ENCODE peak calls at places on chromosomes 3 and 15, in five cellular contexts. B is Karpas-422, R is NT2/D1, S is PC-9, L is iPS DF 6.9. F is an unnamed sample.

GRCh38 chr3:14175383-14176037 is 2.9 kb downstream of the XPC start:
- DNase-seq in R (no peak), L (no peak), B (peak; percentile 71), S (no peak), F (no peak)

GRCh38 chr3:28104896-28105554 is 136.4 kb upstream of the CMC1 start:
- DNase-seq in S (no peak), B (no peak), R (no peak), L (no peak), F (no peak)

GRCh38 chr15:58247803-58248503 is 109.8 kb downstream of the AQP9 start:
- DNase-seq in B (no peak), R (no peak), S (no peak), L (no peak), F (no peak)

GRCh38 chr15:45199136-45199810 is 11.5 kb upstream of the SHF start:
- DNase-seq in R (no peak), L (no peak), S (peak; percentile 19), B (peak; percentile 80), F (no peak)

GRCh38 chr3:47860206-47860605 is 57.3 kb downstream of the DHX30 start:
- DNase-seq in R (no peak), S (no peak), B (no peak), L (no peak), F (no peak)

GRCh38 chr3:15804553-15805095 is 6.8 kb upstream of the ANKRD28 start:
- DNase-seq in L (no peak), R (no peak), S (no peak), B (no peak), F (no peak)

GRCh38 chr3:54356299-54357037 is 234.1 kb downstream of the CACNA2D3 start:
- DNase-seq in R (no peak), L (no peak), B (no peak), S (no peak), F (no peak)

GRCh38 chr15:74843891-74844299 is 939 bp upstream of the ULK3 start:
- DNase-seq in S (no peak), B (no peak), R (no peak), L (no peak), F (no peak)

GRCh38 chr15:31214864-31215489 is 111.7 kb upstream of the KLF13 start:
- DNase-seq in B (peak; percentile 53), R (no peak), S (no peak), L (no peak), F (no peak)

GRCh38 chr15:43256341-43256740 is 10.4 kb downstream of the TGM5 start:
- DNase-seq in B (no peak), S (no peak), L (no peak), R (no peak), F (no peak)

GRCh38 chr3:151394611-151395010 is 10.1 kb upstream of the P2RY12 start:
- DNase-seq in L (no peak), S (no peak), R (no peak), B (no peak), F (no peak)

GRCh38 chr3:81214626-81215025 is 546.8 kb downstream of the GBE1 start:
- DNase-seq in B (no peak), L (no peak), S (no peak), R (no peak), F (no peak)

GRCh38 chr3:74537164-74537563 is 77.3 kb downstream of the CNTN3 start:
- DNase-seq in L (no peak), B (no peak), R (no peak), S (no peak), F (no peak)

GRCh38 chr15:78671626-78672211 is 30.7 kb upstream of the CHRNB4 start:
- DNase-seq in S (no peak), R (peak; percentile 78), L (peak; percentile 39), B (no peak), F (no peak)

GRCh38 chr3:129727707-129728106 is 121.2 kb upstream of the PLXND1 start:
- DNase-seq in R (no peak), S (no peak), B (no peak), L (no peak), F (no peak)

GRCh38 chr3:157079677-157080369 is 80.1 kb downstream of the CCNL1 start:
- DNase-seq in B (no peak), L (no peak), S (no peak), R (no peak), F (no peak)

GRCh38 chr3:43951813-43952212 is 261.1 kb downstream of the ABHD5 start:
- DNase-seq in B (no peak), L (no peak), R (no peak), S (no peak), F (no peak)

GRCh38 chr3:197847866-197848401 is 56.9 kb downstream of the LRCH3 start:
- DNase-seq in B (no peak), R (no peak), S (no peak), L (no peak), F (no peak)

GRCh38 chr15:99442268-99442897 is 123.4 kb upstream of the MEF2A start:
- DNase-seq in B (no peak), S (peak; percentile 80), L (no peak), R (no peak), F (peak; percentile 35)

GRCh38 chr3:100402150-100402706 is 889 bp downstream of the LNP1 start:
- DNase-seq in B (peak; percentile 81), L (no peak), S (no peak), R (no peak), F (no peak)

GRCh38 chr3:141405581-141405980 is 37.3 kb downstream of the ZBTB38 start:
- DNase-seq in L (no peak), B (no peak), S (no peak), R (no peak), F (no peak)

GRCh38 chr15:25171856-25172687 is 217.3 kb downstream of the SNRPN start:
- DNase-seq in R (no peak), S (no peak), B (no peak), L (no peak), F (no peak)

GRCh38 chr15:78263351-78263781 is 996 bp upstream of the DNAJA4 start:
- DNase-seq in S (no peak), L (no peak), B (no peak), R (no peak), F (no peak)

GRCh38 chr15:70526221-70526973 is 237.0 kb downstream of the UACA start:
- DNase-seq in S (peak; percentile 60), B (peak; percentile 80), L (no peak), R (no peak), F (peak; percentile 45)

GRCh38 chr3:130656627-130657026 is 90.0 kb downstream of the PIK3R4 start:
- DNase-seq in B (no peak), L (no peak), S (no peak), R (no peak), F (no peak)

GRCh38 chr3:61030469-61031035 is 220.7 kb downstream of the FHIT start:
- DNase-seq in B (no peak), R (no peak), S (no peak), L (no peak), F (peak; percentile 40)

GRCh38 chr3:159669024-159669476 is 319.6 kb upstream of the IL12A start:
- DNase-seq in B (no peak), R (no peak), S (no peak), L (no peak), F (no peak)

GRCh38 chr3:126197854-126198584 is 17.6 kb upstream of the ALDH1L1 start:
- DNase-seq in L (peak; percentile 37), B (peak; percentile 86), R (peak; percentile 80), S (peak; percentile 90), F (peak; percentile 67)

GRCh38 chr15:73331991-73332925 is 36.5 kb downstream of the HCN4 start:
- DNase-seq in B (no peak), L (no peak), S (no peak), R (no peak), F (no peak)

DNA sequence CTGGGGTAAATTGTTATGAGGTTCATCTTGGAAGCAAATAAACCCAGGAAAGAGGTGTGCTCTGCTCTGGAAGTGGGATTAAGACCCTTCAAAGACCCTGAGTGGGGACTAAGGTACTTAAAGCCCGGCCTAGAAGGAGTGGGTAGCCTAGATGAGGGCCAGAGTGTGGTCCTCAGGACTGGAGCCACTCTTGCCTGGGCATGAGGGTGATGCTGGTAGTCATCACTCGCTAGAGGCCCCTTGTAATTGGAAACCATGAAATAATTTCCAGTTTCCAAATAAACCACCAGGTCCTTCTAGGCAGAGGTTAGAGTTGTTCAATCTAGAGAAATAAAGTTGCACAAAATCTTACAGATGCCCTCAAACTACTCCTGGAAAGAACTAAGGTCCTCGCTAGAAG is 15.2 kb upstream of the LMCD1 start:
- DNase-seq in B (no peak), S (no peak), L (no peak), R (no peak), F (no peak)
- H3K4me1 ChIP-seq in B (no peaks in the 10 kb centered on the region), S (no peaks in the 10 kb centered on the region), L (no peaks in the 10 kb centered on the region), R (no peaks in the 10 kb centered on the region), F (peaks cover 5% of the 10 kb centered on the region)

GRCh38 chr3:113065336-113065735 is 74.6 kb downstream of the GTPBP8 start:
- DNase-seq in B (no peak), L (no peak), S (no peak), R (no peak), F (no peak)
- H3K4me3 ChIP-seq in B (no peak overlapping the region), L (no peak overlapping the region), S (no peak overlapping the region), R (no peak overlapping the region), F (no peak overlapping the region)

GRCh38 chr15:68059630-68060029 is 5.5 kb downstream of the PIAS1 start:
- DNase-seq in L (no peak), S (no peak), B (no peak), R (no peak), F (no peak)
- H3K4me1 ChIP-seq in L (no peaks in the 10 kb centered on the region), S (peaks cover 19% of the 10 kb centered on the region), B (peaks cover 51% of the 10 kb centered on the region), R (peaks cover 2% of the 10 kb centered on the region), F (peaks cover 5% of the 10 kb centered on the region)

DNA sequence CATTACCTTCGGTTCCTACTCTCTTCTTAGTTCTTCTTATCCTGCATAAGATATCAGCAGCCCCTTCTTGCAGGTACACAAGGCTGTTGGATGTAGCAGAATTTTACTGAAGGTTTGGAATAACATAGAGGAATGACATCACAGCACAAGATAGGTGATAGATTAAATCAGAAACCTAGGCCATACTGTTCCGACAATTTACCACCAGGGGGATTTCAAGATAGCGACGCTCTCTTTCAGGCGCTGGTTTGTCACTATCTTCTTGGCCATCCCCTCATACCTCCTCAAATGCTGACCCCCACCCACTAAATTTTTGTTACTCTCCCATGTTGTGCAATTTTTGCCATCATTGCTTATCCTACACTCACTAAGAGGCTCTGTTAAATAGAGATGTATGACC is 3.5 kb downstream of the SIDT1 start:
- DNase-seq in B (no peak), R (no peak), S (no peak), L (no peak), F (no peak)
- H3K4me3 ChIP-seq in B (no peak overlapping the region), R (no peak overlapping the region), S (no peak overlapping the region), L (no peak overlapping the region), F (no peak overlapping the region)

DNA sequence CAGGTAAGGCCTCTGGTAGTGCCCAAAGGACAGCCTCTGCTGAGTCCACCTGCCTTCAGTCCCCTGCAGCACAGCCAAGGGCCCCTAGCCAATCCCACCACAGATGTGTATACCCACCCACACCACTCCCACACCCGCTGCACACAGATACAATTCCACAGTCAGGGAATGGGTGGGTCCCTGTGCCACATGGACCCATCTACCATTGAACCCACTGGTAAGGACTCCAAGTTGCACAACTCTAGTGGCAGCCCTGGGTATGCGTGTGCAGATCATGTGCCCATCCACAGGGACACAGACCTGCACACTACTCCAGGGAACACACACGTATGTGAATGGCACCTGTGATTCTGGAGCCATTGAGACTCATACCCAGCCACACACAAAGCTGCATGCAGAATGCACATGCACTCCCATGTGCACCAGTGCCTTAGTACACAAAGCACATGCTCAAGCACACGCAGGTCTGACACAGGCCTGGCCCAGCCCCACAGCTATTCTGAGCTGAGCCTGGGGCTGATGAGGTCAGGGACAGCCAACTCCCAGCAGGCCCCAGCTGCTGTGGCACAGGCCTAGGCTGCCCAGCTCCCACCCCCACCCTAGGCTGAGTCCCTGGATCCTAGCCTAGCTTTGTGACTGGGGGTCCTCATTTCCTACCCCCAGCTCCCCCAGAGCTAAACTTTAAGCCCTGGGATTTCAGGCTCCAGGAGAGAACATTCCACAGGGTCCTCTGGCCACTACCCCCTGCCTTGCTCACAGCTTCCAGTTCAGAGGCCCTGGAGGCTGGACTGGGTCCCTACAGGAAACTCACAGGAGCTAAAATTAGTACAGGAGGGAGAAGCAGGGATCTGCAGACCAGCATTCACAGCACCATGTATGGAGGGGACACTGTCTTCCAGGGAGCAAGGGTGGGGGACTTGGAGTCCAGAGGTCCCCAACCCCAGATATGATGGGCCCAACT is 2.8 kb upstream of the ALS2CL start:
- DNase-seq in S (no peak), B (no peak), R (no peak), L (no peak), F (no peak)
- H3K4me1 ChIP-seq in S (peaks cover 22% of the 10 kb centered on the region), B (no peaks in the 10 kb centered on the region), R (peaks cover 40% of the 10 kb centered on the region), L (peaks cover 7% of the 10 kb centered on the region), F (peaks cover 53% of the 10 kb centered on the region)